ENCODE peak calls at places on chromosomes 4 and X, in four cellular contexts. E is hippocampal formation, X is GM23248, G is amygdala. H is an unnamed sample.

GRCh38 chrX:153348421-153348820 is 14.5 kb downstream of the ZNF275 start:
- DNase-seq in E (no peak), X (no peak), G (no peak), H (no peak)

GRCh38 chr4:1503583-1504471 is 97.6 kb upstream of the NKX1-1 start:
- DNase-seq in E (no peak), X (no peak), G (no peak), H (no peak)

GRCh38 chr4:25535701-25536473 is 119.8 kb upstream of the SLC34A2 start:
- DNase-seq in E (no peak), X (no peak), G (no peak), H (no peak)

GRCh38 chr4:57065730-57066482 is 44.3 kb downstream of the IGFBP7 start:
- DNase-seq in E (no peak), X (peak), G (no peak), H (no peak)

GRCh38 chrX:141176586-141177451 is at the start of gene LDOC1:
- DNase-seq in E (peak), X (peak), G (peak), H (no peak)

GRCh38 chrX:24259544-24260240 is 54.2 kb downstream of the SUPT20HL2 start:
- DNase-seq in E (no peak), X (peak), G (no peak), H (peak)

GRCh38 chrX:113828470-113828869 is 755.4 kb upstream of the HTR2C start:
- DNase-seq in E (no peak), X (no peak), G (no peak), H (no peak)

GRCh38 chr4:163395758-163396157 is 52.1 kb downstream of the NPY5R start:
- DNase-seq in E (no peak), X (no peak), G (no peak), H (no peak)

GRCh38 chrX:10450229-10450958 is 170.0 kb downstream of the MID1 start:
- DNase-seq in E (no peak), X (peak), G (no peak), H (no peak)

GRCh38 chr4:36712013-36712412 is 430.6 kb downstream of the DTHD1 start:
- DNase-seq in E (no peak), X (no peak), G (no peak), H (no peak)

GRCh38 chr4:184801781-184802180 is 24.0 kb downstream of the ACSL1 start:
- DNase-seq in E (no peak), X (peak), G (no peak), H (no peak)

H was measured in NAMALWA.